ENCODE peak calls at places on chromosome 1, in five cellular contexts. B, N, J, F and O are unnamed samples.

GRCh38 chr1:4655674-4656532 is 1.5 kb downstream of the AJAP1 start:
- DNase-seq in N (peak), F (peak), B (peak), J (peak), O (peak)

GRCh38 chr1:47997289-47998200 is at the start of gene TRABD2B:
- DNase-seq in B (peak), J (peak), N (peak), F (peak), O (peak)

GRCh38 chr1:223031690-223032601 is 111.1 kb downstream of the TLR5 start:
- DNase-seq in F (no peak), N (peak), J (no peak), B (no peak), O (no peak)

GRCh38 chr1:235013512-235013911 is 115.1 kb downstream of the TOMM20 start:
- DNase-seq in B (no peak), F (no peak), N (no peak), J (no peak), O (no peak)

GRCh38 chr1:41783189-41783639 is 135.5 kb downstream of the HIVEP3 start:
- DNase-seq in N (peak), B (peak), F (no peak), J (no peak), O (peak)

GRCh38 chr1:31413405-31414005 is 492 bp downstream of the SERINC2 start:
- DNase-seq in B (no peak), F (peak), J (no peak), N (peak), O (peak)

GRCh38 chr1:9443913-9444445 is 95.3 kb upstream of the SLC25A33 start:
- DNase-seq in B (no peak), N (no peak), F (no peak), J (no peak), O (no peak)

GRCh38 chr1:59730302-59730701 is 84.4 kb upstream of the HOOK1 start:
- DNase-seq in F (no peak), B (peak), N (peak), J (no peak), O (no peak)

GRCh38 chr1:230144765-230145504 is 77.9 kb downstream of the GALNT2 start:
- DNase-seq in J (no peak), N (no peak), B (no peak), F (no peak), O (no peak)

GRCh38 chr1:202760589-202760988 is 47.6 kb downstream of the KDM5B start:
- DNase-seq in J (no peak), B (no peak), F (no peak), N (peak), O (no peak)

GRCh38 chr1:114231301-114231700 is 77.6 kb upstream of the SYT6 start:
- DNase-seq in N (no peak), J (no peak), F (no peak), B (no peak), O (no peak)

DNA sequence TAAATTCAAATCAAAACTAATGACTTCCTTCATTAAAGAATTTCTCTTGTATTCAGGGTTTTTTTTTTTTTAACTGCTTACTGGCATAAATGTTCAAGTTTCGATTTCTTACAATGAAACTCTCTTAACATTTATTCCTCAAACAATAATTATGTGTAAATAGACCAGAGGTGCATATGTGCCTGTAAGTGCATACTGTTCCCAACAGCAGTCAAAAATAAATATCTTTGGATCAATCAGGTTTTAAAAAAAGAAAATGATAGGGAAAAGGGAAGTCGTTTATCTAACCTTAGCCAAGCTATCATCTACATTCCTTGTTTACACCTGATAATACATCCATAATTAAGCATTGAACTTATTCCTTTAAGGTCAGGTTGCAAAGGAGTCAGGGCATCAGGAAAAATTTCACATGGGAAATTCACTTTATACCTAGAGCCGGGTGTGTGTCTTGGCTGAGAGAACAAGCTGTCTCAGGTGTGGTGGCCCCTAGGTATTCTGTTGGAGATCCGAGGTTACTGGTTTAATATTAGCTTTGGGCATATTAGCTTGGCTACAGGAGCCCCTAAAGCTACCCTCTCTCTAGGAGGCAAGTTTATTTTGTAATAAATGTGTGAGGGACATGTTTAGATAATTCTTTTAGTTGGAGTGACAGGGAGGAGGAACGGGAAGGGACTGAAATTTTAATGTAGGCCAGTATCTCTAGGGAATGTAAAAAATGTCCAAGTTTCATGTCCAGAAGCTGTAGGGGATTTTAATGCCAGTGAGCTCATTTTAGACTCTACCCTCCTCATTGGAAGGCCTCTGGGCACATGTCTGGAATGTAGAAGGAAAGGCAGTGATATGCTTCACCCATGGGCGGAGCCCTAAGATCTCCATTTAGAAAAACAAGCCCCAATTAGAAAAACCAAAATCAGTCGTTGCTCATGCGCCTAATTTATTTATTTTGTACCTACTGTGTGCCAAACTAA is 327.9 kb upstream of the PROX1 start:
- DNase-seq in F (no peak), J (no peak), N (no peak), B (no peak), O (no peak)
- TF ChIP-seq CTCF in F (no peak), J (no peak), N (no peak), B (no peak), O (no peak)

DNA sequence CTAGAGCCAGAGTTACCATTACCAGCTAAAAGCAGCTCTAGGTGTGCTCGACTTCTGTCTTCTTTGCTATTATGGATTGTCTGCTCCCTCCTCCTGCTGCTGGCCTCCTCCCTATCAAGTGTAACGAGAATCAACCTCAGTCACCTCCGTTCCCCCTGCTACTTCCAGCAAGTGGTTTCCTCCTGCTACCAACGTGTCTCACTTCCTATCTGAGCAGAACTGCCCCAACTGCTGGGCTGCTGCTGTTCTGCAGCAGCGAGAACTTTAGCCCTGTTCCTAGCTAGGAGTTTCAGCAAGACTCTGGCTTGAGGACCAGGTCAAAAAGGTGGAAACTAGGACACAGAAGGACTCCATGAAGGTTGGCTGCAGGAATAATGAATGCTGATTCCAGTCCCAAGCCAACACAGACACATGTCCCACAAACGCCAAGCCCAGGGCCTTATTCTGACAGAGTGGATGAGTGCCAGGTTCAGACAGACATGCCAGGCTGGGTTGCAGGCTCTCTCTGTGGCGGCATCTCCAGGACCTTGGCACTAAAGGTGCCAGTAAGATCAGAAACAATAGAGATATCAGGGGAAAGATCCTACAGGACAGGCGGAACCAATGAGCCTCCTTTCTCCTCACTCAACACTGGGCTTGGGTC is 46.9 kb downstream of the CD34 start:
- DNase-seq in J (peak), F (no peak), B (no peak), N (no peak), O (peak)
- TF ChIP-seq CTCF in J (peak), F (no peak), B (no peak), N (no peak), O (peak)

DNA sequence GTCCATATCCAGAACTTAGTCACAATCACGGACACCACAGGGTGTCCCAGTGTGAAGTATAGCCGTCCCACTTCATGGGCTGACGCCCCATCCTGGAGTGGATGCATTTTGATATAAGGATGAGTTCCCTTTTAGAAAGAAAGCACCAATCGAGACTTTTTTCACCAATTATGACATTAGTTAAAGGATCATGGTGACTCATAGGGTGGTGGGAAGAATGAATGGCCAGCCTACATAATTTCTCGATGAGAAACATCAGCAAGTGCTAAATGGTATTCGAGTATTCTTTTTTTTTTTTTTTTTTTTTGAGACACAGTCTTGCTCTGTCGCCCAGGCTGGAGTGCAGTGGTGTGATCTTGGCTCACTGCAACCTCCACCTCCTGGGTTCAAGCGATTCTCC is 38.5 kb upstream of the USP1 start:
- DNase-seq in N (peak), F (no peak), B (no peak), J (no peak), O (no peak)
- TF ChIP-seq CTCF in N (no peak), F (no peak), B (no peak), J (no peak), O (no peak)

GRCh38 chr1:3350441-3351261 is 103.8 kb upstream of the ARHGEF16 start:
- DNase-seq in N (no peak), F (no peak), B (no peak), J (no peak), O (no peak)

GRCh38 chr1:3352084-3352951 is 102.1 kb upstream of the ARHGEF16 start:
- DNase-seq in B (no peak), F (peak), J (no peak), N (peak), O (no peak)

GRCh38 chr1:3349968-3350299 is 104.5 kb upstream of the ARHGEF16 start:
- DNase-seq in N (no peak), F (no peak), J (no peak), B (no peak), O (no peak)

GRCh38 chr1:3352952-3353331 is 101.5 kb upstream of the ARHGEF16 start:
- DNase-seq in F (no peak), N (no peak), B (no peak), J (no peak), O (no peak)

DNA sequence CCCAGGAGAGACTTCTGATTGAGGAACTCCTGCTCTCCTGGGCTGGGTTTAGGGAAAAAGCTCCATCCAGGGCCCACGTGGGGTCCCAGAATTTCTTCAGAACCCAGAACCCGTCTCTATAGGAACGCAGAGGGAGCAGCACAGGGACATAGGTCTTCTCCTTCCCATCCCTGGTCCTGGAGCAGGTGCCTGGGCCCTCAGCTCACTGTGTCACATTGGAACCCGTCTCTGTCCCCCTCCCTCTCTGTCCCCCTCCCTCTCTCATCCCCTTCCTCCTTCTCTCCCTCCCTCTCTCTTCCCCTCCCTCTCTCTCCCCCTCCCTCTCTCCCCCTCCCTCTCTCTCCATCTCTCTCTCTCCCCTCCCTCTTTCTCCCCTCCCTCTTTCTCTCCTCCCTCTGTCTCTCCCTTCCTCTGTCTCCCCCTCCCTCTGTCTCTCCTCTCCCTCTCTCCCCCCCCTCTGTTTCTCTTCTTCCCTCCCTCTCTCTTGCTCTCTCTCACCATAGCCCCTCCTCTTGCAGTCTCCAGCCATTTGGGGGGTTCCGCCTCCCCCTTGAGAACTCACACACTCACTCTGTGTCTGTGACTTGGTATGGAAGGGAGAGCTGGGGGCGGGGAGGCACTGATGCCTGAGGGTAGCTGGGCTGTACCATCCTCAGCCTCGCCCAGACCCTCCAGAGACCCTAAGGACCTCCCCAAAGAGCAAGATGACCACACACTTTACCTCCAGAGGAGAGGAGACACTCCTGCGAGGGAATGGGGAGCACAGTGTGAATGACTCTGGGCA is 103.0 kb upstream of the ARHGEF16 start:
- DNase-seq in B (no peak), N (no peak), J (no peak), F (no peak), O (no peak)
- TF ChIP-seq CTCF in B (no peak), N (no peak), J (no peak), F (no peak), O (no peak)